ENCODE peak calls at places on chromosomes 5 and 9, in seven cellular contexts. C is tibial artery, L is LoVo, D is NCI-H2029 treated with DMSO at 0.1 percent for 48 hours, G is HuH-7, Q is GM12878, T is substantia nigra. J is an unnamed sample.

GRCh38 chr9:2157277-2158105 is 142.3 kb downstream of the SMARCA2 start:
- DNase-seq in C (peak; percentile 28), L (no peak), D (no peak), G (no peak), Q (no peak), T (peak; percentile 52), J (peak; percentile 14)

GRCh38 chr9:77897292-77897691 is 134.3 kb downstream of the GNAQ start:
- DNase-seq in C (no peak), L (no peak), D (peak; percentile 69), G (no peak), Q (no peak), T (no peak), J (no peak)

GRCh38 chr9:23343226-23343625 is 482.8 kb downstream of the ELAVL2 start:
- DNase-seq in C (no peak), L (no peak), D (no peak), G (no peak), Q (no peak), T (no peak), J (no peak)

GRCh38 chr5:3400659-3401058 is 195.0 kb upstream of the IRX1 start:
- DNase-seq in C (no peak), L (no peak), D (no peak), G (no peak), Q (no peak), T (no peak), J (no peak)

GRCh38 chr9:134408389-134408788 is 82.1 kb downstream of the RXRA start:
- DNase-seq in C (no peak), L (no peak), D (no peak), G (no peak), Q (no peak), T (no peak), J (no peak)

GRCh38 chr9:112890106-112891081 is at the start of gene SLC46A2:
- DNase-seq in C (no peak), L (no peak), D (no peak), G (no peak), Q (no peak), T (no peak), J (no peak)

GRCh38 chr5:154199263-154199662 is 8.7 kb downstream of the GALNT10 start:
- DNase-seq in C (no peak), L (no peak), D (no peak), G (no peak), Q (no peak), T (no peak), J (no peak)

GRCh38 chr9:89661956-89662717 is 57.3 kb downstream of the GADD45G start:
- DNase-seq in C (peak; percentile 94), L (peak; percentile 64), D (peak; percentile 97), G (peak; percentile 74), Q (no peak), T (peak; percentile 98), J (peak; percentile 93)

GRCh38 chr5:98679963-98680362 is 93.5 kb upstream of the RGMB start:
- DNase-seq in C (no peak), L (no peak), D (no peak), G (no peak), Q (no peak), T (no peak), J (no peak)

GRCh38 chr5:172356527-172356926 is 73.0 kb upstream of the UBTD2 start:
- DNase-seq in C (no peak), L (no peak), D (no peak), G (no peak), Q (no peak), T (no peak), J (no peak)

GRCh38 chr9:14352549-14352948 is 38.6 kb upstream of the NFIB start:
- DNase-seq in C (no peak), L (no peak), D (no peak), G (peak; percentile 45), Q (no peak), T (no peak), J (no peak)

GRCh38 chr5:124512236-124512635 is 234.2 kb downstream of the ZNF608 start:
- DNase-seq in C (peak; percentile 28), L (no peak), D (no peak), G (no peak), Q (no peak), T (no peak), J (no peak)

GRCh38 chr9:134602547-134603362 is 38.8 kb upstream of the COL5A1 start:
- DNase-seq in C (peak; percentile 64), L (no peak), D (no peak), G (no peak), Q (no peak), T (no peak), J (peak; percentile 16)

GRCh38 chr5:159800131-159800830 is 116.0 kb upstream of the ADRA1B start:
- DNase-seq in C (no peak), L (no peak), D (no peak), G (no peak), Q (no peak), T (no peak), J (no peak)

GRCh38 chr5:8750100-8750499 is 795.8 kb downstream of the SEMA5A start:
- DNase-seq in C (no peak), L (no peak), D (no peak), G (no peak), Q (no peak), T (no peak), J (no peak)

GRCh38 chr5:88674262-88675158 is 208.5 kb downstream of the MEF2C start:
- DNase-seq in C (no peak), L (peak; percentile 74), D (peak; percentile 72), G (no peak), Q (no peak), T (peak; percentile 81), J (peak; percentile 73)

GRCh38 chr5:150113047-150113744 is 26.8 kb upstream of the CSF1R start:
- DNase-seq in C (no peak), L (no peak), D (no peak), G (no peak), Q (no peak), T (no peak), J (no peak)

GRCh38 chr5:34817558-34818351 is 21.2 kb upstream of the TTC23L start:
- DNase-seq in C (no peak), L (no peak), D (no peak), G (no peak), Q (no peak), T (no peak), J (no peak)